ENCODE peak calls at places on chromosomes 6 and 20, in four cellular contexts. One of them, this sample, is unnamed.

GRCh38 chr6:97085772-97086171 is 161.2 kb downstream of the KLHL32 start:
- DNase-seq in adrenal gland: no peak
- DNase-seq in H1: no peak
- DNase-seq in uterus: no peak
- DNase-seq in this sample: no peak

GRCh38 chr6:49666930-49667369 is 30.3 kb upstream of the RHAG start:
- DNase-seq in adrenal gland: no peak
- DNase-seq in H1: no peak
- DNase-seq in uterus: no peak
- DNase-seq in this sample: no peak

GRCh38 chr6:80181352-80182081 is 75.0 kb downstream of the BCKDHB start:
- DNase-seq in adrenal gland: no peak
- DNase-seq in H1: no peak
- DNase-seq in uterus: no peak
- DNase-seq in this sample: no peak

GRCh38 chr6:129695373-129696027 is 14.5 kb downstream of the ARHGAP18 start:
- DNase-seq in adrenal gland: no peak
- DNase-seq in H1: no peak
- DNase-seq in uterus: no peak
- DNase-seq in this sample: no peak

GRCh38 chr6:53728570-53729194 is 63.1 kb upstream of the KLHL31 start:
- DNase-seq in adrenal gland: peak; percentile 46
- DNase-seq in H1: no peak
- DNase-seq in uterus: peak; percentile 40
- DNase-seq in this sample: peak; percentile 40

GRCh38 chr6:17872908-17873307 is 114.5 kb downstream of the KIF13A start:
- DNase-seq in adrenal gland: no peak
- DNase-seq in H1: no peak
- DNase-seq in uterus: no peak
- DNase-seq in this sample: no peak

GRCh38 chr20:2135018-2135417 is 33.4 kb downstream of the STK35 start:
- DNase-seq in adrenal gland: no peak
- DNase-seq in H1: no peak
- DNase-seq in uterus: no peak
- DNase-seq in this sample: no peak

GRCh38 chr6:82178084-82178758 is 69.3 kb downstream of the IBTK start:
- DNase-seq in adrenal gland: no peak
- DNase-seq in H1: no peak
- DNase-seq in uterus: no peak
- DNase-seq in this sample: no peak

GRCh38 chr6:37381579-37381978 is 27.8 kb downstream of the RNF8 start:
- DNase-seq in adrenal gland: no peak
- DNase-seq in H1: peak; percentile 13
- DNase-seq in uterus: no peak
- DNase-seq in this sample: no peak

GRCh38 chr6:34688956-34689355 is 7.6 kb downstream of the ILRUN start:
- DNase-seq in adrenal gland: no peak
- DNase-seq in H1: no peak
- DNase-seq in uterus: no peak
- DNase-seq in this sample: no peak

GRCh38 chr6:47438481-47439347 is 38.9 kb upstream of the CD2AP start:
- DNase-seq in adrenal gland: peak; percentile 22
- DNase-seq in H1: no peak
- DNase-seq in uterus: no peak
- DNase-seq in this sample: no peak

GRCh38 chr6:117555882-117556498 is 46.3 kb downstream of the GOPC start:
- DNase-seq in adrenal gland: peak; percentile 25
- DNase-seq in H1: no peak
- DNase-seq in uterus: peak; percentile 20
- DNase-seq in this sample: peak; percentile 75

GRCh38 chr20:51767018-51767866 is 948 bp downstream of the ATP9A start:
- DNase-seq in adrenal gland: peak; percentile 82
- DNase-seq in H1: peak; percentile 67
- DNase-seq in uterus: peak; percentile 70
- DNase-seq in this sample: peak; percentile 74

GRCh38 chr20:41110930-41111577 is 26.3 kb upstream of the PLCG1 start:
- DNase-seq in adrenal gland: no peak
- DNase-seq in H1: no peak
- DNase-seq in uterus: no peak
- DNase-seq in this sample: no peak

GRCh38 chr6:4649728-4650127 is 126.5 kb upstream of the CDYL start:
- DNase-seq in adrenal gland: no peak
- DNase-seq in H1: no peak
- DNase-seq in uterus: no peak
- DNase-seq in this sample: no peak

GRCh38 chr6:71277926-71278594 is 10.6 kb upstream of the OGFRL1 start:
- DNase-seq in adrenal gland: no peak
- DNase-seq in H1: no peak
- DNase-seq in uterus: no peak
- DNase-seq in this sample: no peak

GRCh38 chr6:169648617-169649016 is 53.2 kb downstream of the WDR27 start:
- DNase-seq in adrenal gland: no peak
- DNase-seq in H1: no peak
- DNase-seq in uterus: no peak
- DNase-seq in this sample: no peak

GRCh38 chr6:139748353-139749146 is 374.1 kb upstream of the CITED2 start:
- DNase-seq in adrenal gland: peak; percentile 49
- DNase-seq in H1: no peak
- DNase-seq in uterus: no peak
- DNase-seq in this sample: no peak

GRCh38 chr6:149897015-149897697 is 757 bp downstream of the RAET1E start:
- DNase-seq in adrenal gland: peak; percentile 96
- DNase-seq in H1: no peak
- DNase-seq in uterus: peak; percentile 92
- DNase-seq in this sample: no peak

GRCh38 chr6:73823046-73823735 is 127.2 kb downstream of the CD109 start:
- DNase-seq in adrenal gland: no peak
- DNase-seq in H1: no peak
- DNase-seq in uterus: no peak
- DNase-seq in this sample: no peak

GRCh38 chr20:32528291-32528891 is 56.7 kb downstream of the NOL4L start:
- DNase-seq in adrenal gland: no peak
- DNase-seq in H1: no peak
- DNase-seq in uterus: no peak
- DNase-seq in this sample: no peak

GRCh38 chr6:75748743-75749538 is at the start of gene MYO6:
- DNase-seq in adrenal gland: peak; percentile 78
- DNase-seq in H1: peak; percentile 36
- DNase-seq in uterus: peak; percentile 58
- DNase-seq in this sample: peak; percentile 74

GRCh38 chr20:24669701-24670100 is 200.3 kb downstream of the SYNDIG1 start:
- DNase-seq in adrenal gland: no peak
- DNase-seq in H1: no peak
- DNase-seq in uterus: no peak
- DNase-seq in this sample: no peak

GRCh38 chr6:49555951-49556350 is 5.5 kb downstream of the C6orf141 start:
- DNase-seq in adrenal gland: no peak
- DNase-seq in H1: no peak
- DNase-seq in uterus: no peak
- DNase-seq in this sample: no peak

GRCh38 chr20:11178946-11179654 is 505.3 kb upstream of the JAG1 start:
- DNase-seq in adrenal gland: no peak
- DNase-seq in H1: no peak
- DNase-seq in uterus: no peak
- DNase-seq in this sample: no peak

GRCh38 chr6:89797317-89797716 is 22.3 kb downstream of the MDN1 start:
- DNase-seq in adrenal gland: no peak
- DNase-seq in H1: no peak
- DNase-seq in uterus: no peak
- DNase-seq in this sample: no peak

GRCh38 chr6:156662025-156662445 is 115.1 kb upstream of the ARID1B start:
- DNase-seq in adrenal gland: no peak
- DNase-seq in H1: no peak
- DNase-seq in uterus: no peak
- DNase-seq in this sample: peak; percentile 65

GRCh38 chr6:30730611-30731435 is 10.7 kb downstream of the TUBB start:
- DNase-seq in adrenal gland: peak; percentile 69
- DNase-seq in H1: no peak
- DNase-seq in uterus: peak; percentile 59
- DNase-seq in this sample: peak; percentile 83

GRCh38 chr6:84575264-84575663 is 189.1 kb downstream of the TBX18 start:
- DNase-seq in adrenal gland: no peak
- DNase-seq in H1: no peak
- DNase-seq in uterus: no peak
- DNase-seq in this sample: no peak

GRCh38 chr6:158962371-158962770 is 37.6 kb downstream of the RSPH3 start:
- DNase-seq in adrenal gland: no peak
- DNase-seq in H1: no peak
- DNase-seq in uterus: no peak
- DNase-seq in this sample: no peak

GRCh38 chr20:10352934-10353866 is 80.8 kb downstream of the MKKS start:
- DNase-seq in adrenal gland: no peak
- DNase-seq in H1: no peak
- DNase-seq in uterus: no peak
- DNase-seq in this sample: no peak

GRCh38 chr20:25198663-25199363 is 3.3 kb downstream of the ENTPD6 start:
- DNase-seq in adrenal gland: no peak
- DNase-seq in H1: no peak
- DNase-seq in uterus: no peak
- DNase-seq in this sample: no peak

GRCh38 chr6:1665214-1665613 is 55.5 kb downstream of the FOXC1 start:
- DNase-seq in adrenal gland: no peak
- DNase-seq in H1: no peak
- DNase-seq in uterus: no peak
- DNase-seq in this sample: no peak

GRCh38 chr6:1662532-1662931 is 52.8 kb downstream of the FOXC1 start:
- DNase-seq in adrenal gland: no peak
- DNase-seq in H1: no peak
- DNase-seq in uterus: no peak
- DNase-seq in this sample: no peak

GRCh38 chr6:1659816-1660215 is 50.1 kb downstream of the FOXC1 start:
- DNase-seq in adrenal gland: no peak
- DNase-seq in H1: no peak
- DNase-seq in uterus: no peak
- DNase-seq in this sample: no peak

GRCh38 chr6:1667012-1667804 is 57.5 kb downstream of the FOXC1 start:
- DNase-seq in adrenal gland: no peak
- DNase-seq in H1: no peak
- DNase-seq in uterus: no peak
- DNase-seq in this sample: no peak

GRCh38 chr6:1663511-1663910 is 53.8 kb downstream of the FOXC1 start:
- DNase-seq in adrenal gland: no peak
- DNase-seq in H1: no peak
- DNase-seq in uterus: no peak
- DNase-seq in this sample: no peak
- TF ChIP-seq CTCF in adrenal gland: no peak
- TF ChIP-seq CTCF in H1: no peak
- TF ChIP-seq CTCF in uterus: no peak
- TF ChIP-seq CTCF in this sample: no peak

DNA sequence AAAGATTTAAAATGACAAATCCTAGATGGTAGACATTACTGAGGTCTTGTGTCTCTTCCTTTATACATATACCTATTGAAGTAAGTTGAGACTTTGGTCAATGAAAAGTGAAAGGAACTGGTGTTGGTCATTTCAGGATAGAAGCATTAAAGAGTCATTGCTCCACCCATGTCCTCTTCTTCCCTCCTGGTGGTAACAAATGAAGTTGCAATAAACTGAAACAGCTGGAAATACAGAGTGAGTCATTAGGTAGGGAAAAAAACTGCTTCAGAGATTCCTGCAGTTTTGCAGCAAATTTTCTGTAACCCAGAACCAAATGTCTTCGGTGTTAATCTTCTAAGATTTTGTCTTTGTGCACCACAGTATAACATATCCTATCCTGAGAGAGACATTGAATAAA is 447.9 kb downstream of the EYS start:
- DNase-seq in adrenal gland: no peak
- DNase-seq in H1: no peak
- DNase-seq in uterus: no peak
- DNase-seq in this sample: no peak
- TF ChIP-seq CTCF in adrenal gland: no peak
- TF ChIP-seq CTCF in H1: no peak
- TF ChIP-seq CTCF in uterus: no peak
- TF ChIP-seq CTCF in this sample: peak; percentile 19

GRCh38 chr6:27617046-27617687 is 144.3 kb upstream of the ZNF184 start:
- DNase-seq in adrenal gland: no peak
- DNase-seq in H1: no peak
- DNase-seq in uterus: no peak
- DNase-seq in this sample: no peak

GRCh38 chr6:27616313-27617045 is 143.6 kb upstream of the ZNF184 start:
- DNase-seq in adrenal gland: no peak
- DNase-seq in H1: no peak
- DNase-seq in uterus: no peak
- DNase-seq in this sample: no peak

GRCh38 chr6:27619436-27619835 is 146.5 kb upstream of the ZNF184 start:
- DNase-seq in adrenal gland: no peak
- DNase-seq in H1: no peak
- DNase-seq in uterus: no peak
- DNase-seq in this sample: no peak

GRCh38 chr6:27623103-27623502 is 150.2 kb upstream of the ZNF184 start:
- DNase-seq in adrenal gland: no peak
- DNase-seq in H1: no peak
- DNase-seq in uterus: no peak
- DNase-seq in this sample: no peak

GRCh38 chr6:27617700-27618689 is 145.1 kb upstream of the ZNF184 start:
- DNase-seq in adrenal gland: no peak
- DNase-seq in H1: no peak
- DNase-seq in uterus: no peak
- DNase-seq in this sample: no peak
- TF ChIP-seq CTCF in adrenal gland: no peak
- TF ChIP-seq CTCF in H1: no peak
- TF ChIP-seq CTCF in uterus: no peak
- TF ChIP-seq CTCF in this sample: no peak

GRCh38 chr6:29354980-29355379 is 13.7 kb downstream of the OR5V1 start:
- DNase-seq in adrenal gland: no peak
- DNase-seq in H1: no peak
- DNase-seq in uterus: no peak
- DNase-seq in this sample: no peak

DNA sequence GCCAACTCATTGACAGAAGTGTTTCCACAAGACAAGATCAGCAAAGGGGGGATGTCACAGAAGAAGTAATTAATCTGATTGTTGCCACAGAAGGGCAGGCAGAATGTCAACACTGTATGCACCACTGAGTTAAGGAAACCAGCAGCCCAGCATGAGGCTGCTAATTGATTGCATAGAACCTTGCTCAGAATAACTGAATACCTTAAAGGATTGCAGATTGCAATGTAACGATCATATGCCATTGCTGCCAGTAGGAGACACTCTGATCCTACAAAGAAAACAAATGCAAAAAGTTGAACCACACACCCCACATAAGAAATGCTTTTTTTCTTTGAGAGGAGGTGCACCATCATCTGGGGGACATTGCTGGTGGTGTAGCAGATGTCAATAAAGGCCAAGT is 13.1 kb downstream of the OR5V1 start:
- DNase-seq in adrenal gland: no peak
- DNase-seq in H1: no peak
- DNase-seq in uterus: no peak
- DNase-seq in this sample: no peak
- TF ChIP-seq CTCF in adrenal gland: no peak
- TF ChIP-seq CTCF in H1: peak; percentile 15
- TF ChIP-seq CTCF in uterus: no peak
- TF ChIP-seq CTCF in this sample: no peak

GRCh38 chr20:63520939-63521601 is 505 bp downstream of the PPDPF start:
- DNase-seq in adrenal gland: peak; percentile 70
- DNase-seq in H1: no peak
- DNase-seq in uterus: peak; percentile 78
- DNase-seq in this sample: peak; percentile 70
- TF ChIP-seq CTCF in adrenal gland: no peak
- TF ChIP-seq CTCF in H1: no peak
- TF ChIP-seq CTCF in uterus: peak; percentile 8
- TF ChIP-seq CTCF in this sample: no peak

This sample was measured in mesothelial cell of epicardium.